ENCODE peak calls at places on chromosomes 3 and 15, in six cellular contexts. One of them, this sample, is unnamed.

GRCh38 chr15:48712546-48712945 is 67.0 kb upstream of the FBN1 start:
- DNase-seq in neural progenitor cell: no peak
- DNase-seq in transverse colon: no peak
- DNase-seq in psoas muscle: no peak
- DNase-seq in Peyer's patch: no peak
- DNase-seq in heart left ventricle: no peak
- DNase-seq in this sample: no peak

GRCh38 chr3:37320276-37320675 is 145.9 kb upstream of the LRRFIP2 start:
- DNase-seq in neural progenitor cell: no peak
- DNase-seq in transverse colon: no peak
- DNase-seq in psoas muscle: no peak
- DNase-seq in Peyer's patch: no peak
- DNase-seq in heart left ventricle: no peak
- DNase-seq in this sample: no peak

GRCh38 chr3:57998366-57999283 is 9.6 kb upstream of the FLNB start:
- DNase-seq in neural progenitor cell: no peak
- DNase-seq in transverse colon: peak; percentile 50
- DNase-seq in psoas muscle: no peak
- DNase-seq in Peyer's patch: peak; percentile 75
- DNase-seq in heart left ventricle: no peak
- DNase-seq in this sample: no peak

GRCh38 chr15:51227967-51228783 is 110.2 kb downstream of the CYP19A1 start:
- DNase-seq in neural progenitor cell: no peak
- DNase-seq in transverse colon: no peak
- DNase-seq in psoas muscle: no peak
- DNase-seq in Peyer's patch: no peak
- DNase-seq in heart left ventricle: peak; percentile 36
- DNase-seq in this sample: no peak

GRCh38 chr15:38669160-38669505 is 104.5 kb upstream of the RASGRP1 start:
- DNase-seq in neural progenitor cell: no peak
- DNase-seq in transverse colon: no peak
- DNase-seq in psoas muscle: no peak
- DNase-seq in Peyer's patch: no peak
- DNase-seq in heart left ventricle: no peak
- DNase-seq in this sample: no peak

GRCh38 chr3:30343861-30344260 is 262.5 kb upstream of the TGFBR2 start:
- DNase-seq in neural progenitor cell: no peak
- DNase-seq in transverse colon: no peak
- DNase-seq in psoas muscle: no peak
- DNase-seq in Peyer's patch: no peak
- DNase-seq in heart left ventricle: no peak
- DNase-seq in this sample: no peak

GRCh38 chr15:52789601-52790165 is 453 bp downstream of the ONECUT1 start:
- DNase-seq in neural progenitor cell: peak; percentile 64
- DNase-seq in transverse colon: no peak
- DNase-seq in psoas muscle: no peak
- DNase-seq in Peyer's patch: no peak
- DNase-seq in heart left ventricle: no peak
- DNase-seq in this sample: no peak

GRCh38 chr15:96348112-96349027 is 17.9 kb downstream of the NR2F2 start:
- DNase-seq in neural progenitor cell: peak; percentile 47
- DNase-seq in transverse colon: no peak
- DNase-seq in psoas muscle: no peak
- DNase-seq in Peyer's patch: peak; percentile 35
- DNase-seq in heart left ventricle: no peak
- DNase-seq in this sample: no peak

GRCh38 chr3:111591555-111591954 is 3.6 kb downstream of the ZBED2 start:
- DNase-seq in neural progenitor cell: no peak
- DNase-seq in transverse colon: no peak
- DNase-seq in psoas muscle: no peak
- DNase-seq in Peyer's patch: no peak
- DNase-seq in heart left ventricle: no peak
- DNase-seq in this sample: no peak

GRCh38 chr3:118641608-118642007 is 393.0 kb downstream of the IGSF11 start:
- DNase-seq in neural progenitor cell: peak; percentile 77
- DNase-seq in transverse colon: no peak
- DNase-seq in psoas muscle: no peak
- DNase-seq in Peyer's patch: no peak
- DNase-seq in heart left ventricle: no peak
- DNase-seq in this sample: no peak

GRCh38 chr15:62958944-62959343 is 83.6 kb upstream of the TPM1 start:
- DNase-seq in neural progenitor cell: no peak
- DNase-seq in transverse colon: no peak
- DNase-seq in psoas muscle: no peak
- DNase-seq in Peyer's patch: no peak
- DNase-seq in heart left ventricle: no peak
- DNase-seq in this sample: no peak

GRCh38 chr3:33746412-33747116 is 28.5 kb upstream of the CLASP2 start:
- DNase-seq in neural progenitor cell: no peak
- DNase-seq in transverse colon: peak; percentile 34
- DNase-seq in psoas muscle: no peak
- DNase-seq in Peyer's patch: no peak
- DNase-seq in heart left ventricle: no peak
- DNase-seq in this sample: no peak

GRCh38 chr3:65677486-65677885 is 361.2 kb downstream of the MAGI1 start:
- DNase-seq in neural progenitor cell: no peak
- DNase-seq in transverse colon: no peak
- DNase-seq in psoas muscle: no peak
- DNase-seq in Peyer's patch: no peak
- DNase-seq in heart left ventricle: no peak
- DNase-seq in this sample: no peak

GRCh38 chr15:41544650-41545015 is 576 bp upstream of the RPAP1 start:
- DNase-seq in neural progenitor cell: no peak
- DNase-seq in transverse colon: peak; percentile 31
- DNase-seq in psoas muscle: peak; percentile 75
- DNase-seq in Peyer's patch: peak; percentile 53
- DNase-seq in heart left ventricle: no peak
- DNase-seq in this sample: no peak

GRCh38 chr3:115077501-115078250 is 69.4 kb downstream of the ZBTB20 start:
- DNase-seq in neural progenitor cell: no peak
- DNase-seq in transverse colon: no peak
- DNase-seq in psoas muscle: no peak
- DNase-seq in Peyer's patch: no peak
- DNase-seq in heart left ventricle: no peak
- DNase-seq in this sample: no peak

GRCh38 chr3:46926039-46926438 is 48.5 kb downstream of the PTH1R start:
- DNase-seq in neural progenitor cell: no peak
- DNase-seq in transverse colon: peak; percentile 9
- DNase-seq in psoas muscle: peak; percentile 94
- DNase-seq in Peyer's patch: peak; percentile 57
- DNase-seq in heart left ventricle: no peak
- DNase-seq in this sample: no peak

GRCh38 chr3:63809607-63810006 is 9.5 kb upstream of the C3orf49 start:
- DNase-seq in neural progenitor cell: no peak
- DNase-seq in transverse colon: no peak
- DNase-seq in psoas muscle: no peak
- DNase-seq in Peyer's patch: peak; percentile 64
- DNase-seq in heart left ventricle: no peak
- DNase-seq in this sample: no peak

DNA sequence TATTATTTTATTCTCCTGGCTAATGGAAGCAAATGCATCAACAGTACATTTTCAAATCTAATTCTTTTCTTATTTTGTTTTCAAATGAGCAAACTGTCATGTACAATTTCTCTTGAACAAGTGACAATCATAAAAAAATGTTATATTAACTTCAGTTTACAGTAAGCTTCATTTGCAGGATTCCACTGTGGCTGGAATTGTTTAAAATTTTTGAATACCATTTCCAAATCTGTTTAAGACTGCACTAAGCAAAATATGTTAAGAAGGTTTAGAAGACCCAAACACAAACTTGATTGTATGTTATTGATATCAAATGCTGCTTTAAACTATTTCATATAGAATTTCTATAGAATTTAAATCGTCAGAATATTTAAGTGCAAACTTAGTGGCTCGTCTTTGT is 92.8 kb downstream of the ZNF280D start:
- DNase-seq in neural progenitor cell: no peak
- DNase-seq in transverse colon: no peak
- DNase-seq in psoas muscle: no peak
- DNase-seq in Peyer's patch: no peak
- DNase-seq in heart left ventricle: no peak
- DNase-seq in this sample: no peak
- H3K27ac ChIP-seq in neural progenitor cell: no peak overlapping the region
- H3K27ac ChIP-seq in transverse colon: no peak overlapping the region
- H3K27ac ChIP-seq in psoas muscle: no peak overlapping the region
- H3K27ac ChIP-seq in Peyer's patch: no peak overlapping the region
- H3K27ac ChIP-seq in heart left ventricle: no peak overlapping the region
- H3K27ac ChIP-seq in this sample: no peak overlapping the region

GRCh38 chr3:73768594-73769308 is 144.0 kb upstream of the PDZRN3 start:
- DNase-seq in neural progenitor cell: no peak
- DNase-seq in transverse colon: no peak
- DNase-seq in psoas muscle: no peak
- DNase-seq in Peyer's patch: no peak
- DNase-seq in heart left ventricle: no peak
- DNase-seq in this sample: no peak
- TF ChIP-seq CTCF in neural progenitor cell: no peak
- TF ChIP-seq CTCF in transverse colon: no peak
- TF ChIP-seq CTCF in psoas muscle: no peak
- TF ChIP-seq CTCF in Peyer's patch: no peak
- TF ChIP-seq CTCF in heart left ventricle: no peak
- TF ChIP-seq CTCF in this sample: no peak

GRCh38 chr15:67973846-67974245 is 80.3 kb upstream of the PIAS1 start:
- DNase-seq in neural progenitor cell: no peak
- DNase-seq in transverse colon: no peak
- DNase-seq in psoas muscle: no peak
- DNase-seq in Peyer's patch: no peak
- DNase-seq in heart left ventricle: no peak
- DNase-seq in this sample: no peak
- H3K27ac ChIP-seq in neural progenitor cell: no peak overlapping the region
- H3K27ac ChIP-seq in transverse colon: no peak overlapping the region
- H3K27ac ChIP-seq in psoas muscle: no peak overlapping the region
- H3K27ac ChIP-seq in Peyer's patch: no peak overlapping the region
- H3K27ac ChIP-seq in heart left ventricle: no peak overlapping the region
- H3K27ac ChIP-seq in this sample: no peak overlapping the region

DNA sequence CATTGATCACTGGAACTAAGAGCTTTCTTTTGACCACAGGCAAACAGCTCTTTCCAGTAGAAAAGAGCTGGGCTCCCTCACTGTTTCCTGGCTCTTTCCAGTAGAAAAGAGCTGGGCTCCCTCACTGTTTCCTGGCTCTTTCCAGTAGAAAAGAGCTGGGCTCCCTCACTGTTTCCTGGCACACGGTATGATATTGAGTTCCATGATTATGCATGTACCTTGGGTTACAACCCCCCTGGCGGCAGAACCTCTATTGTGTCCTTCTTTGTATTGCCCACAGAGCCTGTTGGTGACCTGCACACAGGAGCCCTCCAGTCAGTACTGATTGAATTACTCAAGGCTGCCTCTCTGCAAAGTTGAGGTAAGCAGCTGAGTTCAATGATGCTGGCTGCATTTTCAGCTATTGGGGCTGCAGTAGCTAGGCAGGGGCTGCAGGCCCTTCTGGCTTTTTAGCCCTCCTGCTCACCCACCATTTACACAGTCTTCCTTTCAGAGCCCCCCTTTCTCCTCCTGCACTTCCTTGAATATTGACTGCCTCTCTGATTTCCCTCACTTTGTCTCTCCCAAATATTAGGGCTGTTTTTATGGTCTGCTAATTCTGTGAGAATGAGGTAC is 10.2 kb downstream of the ACKR2 start:
- DNase-seq in neural progenitor cell: peak; percentile 48
- DNase-seq in transverse colon: peak; percentile 59
- DNase-seq in psoas muscle: no peak
- DNase-seq in Peyer's patch: no peak
- DNase-seq in heart left ventricle: no peak
- DNase-seq in this sample: no peak
- TF ChIP-seq CTCF in neural progenitor cell: no peak
- TF ChIP-seq CTCF in transverse colon: no peak
- TF ChIP-seq CTCF in psoas muscle: no peak
- TF ChIP-seq CTCF in Peyer's patch: no peak
- TF ChIP-seq CTCF in heart left ventricle: no peak
- TF ChIP-seq CTCF in this sample: no peak

GRCh38 chr3:13256845-13257244 is 163.3 kb downstream of the NUP210 start:
- DNase-seq in neural progenitor cell: no peak
- DNase-seq in transverse colon: no peak
- DNase-seq in psoas muscle: no peak
- DNase-seq in Peyer's patch: no peak
- DNase-seq in heart left ventricle: no peak
- DNase-seq in this sample: no peak
- H3K27ac ChIP-seq in neural progenitor cell: no peak overlapping the region
- H3K27ac ChIP-seq in transverse colon: no peak overlapping the region
- H3K27ac ChIP-seq in psoas muscle: no peak overlapping the region
- H3K27ac ChIP-seq in Peyer's patch: no peak overlapping the region
- H3K27ac ChIP-seq in heart left ventricle: no peak overlapping the region
- H3K27ac ChIP-seq in this sample: no peak overlapping the region

DNA sequence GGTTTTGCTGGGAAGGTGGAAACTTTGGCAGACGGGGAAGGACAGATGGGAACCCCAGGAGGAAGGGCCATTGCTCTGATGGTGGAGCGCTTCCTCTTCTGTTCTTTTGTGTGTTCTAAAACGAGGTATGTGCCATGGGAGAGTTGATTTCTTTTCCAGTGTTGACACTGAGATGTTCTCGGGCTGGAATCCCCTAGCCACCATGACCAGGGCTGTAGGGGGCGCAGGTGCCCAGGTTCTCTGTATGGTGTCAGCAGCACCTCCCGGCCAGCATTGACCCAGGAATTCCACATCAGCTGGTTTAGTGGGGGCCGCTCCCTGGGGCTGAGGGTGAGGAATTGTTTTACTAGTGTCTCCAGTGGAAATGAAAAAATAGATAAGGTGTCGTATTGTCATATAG is 34.3 kb upstream of the ACAD9 start:
- DNase-seq in neural progenitor cell: peak; percentile 47
- DNase-seq in transverse colon: no peak
- DNase-seq in psoas muscle: no peak
- DNase-seq in Peyer's patch: no peak
- DNase-seq in heart left ventricle: no peak
- DNase-seq in this sample: no peak
- TF ChIP-seq CTCF in neural progenitor cell: peak; percentile 51
- TF ChIP-seq CTCF in transverse colon: no peak
- TF ChIP-seq CTCF in psoas muscle: no peak
- TF ChIP-seq CTCF in Peyer's patch: no peak
- TF ChIP-seq CTCF in heart left ventricle: no peak
- TF ChIP-seq CTCF in this sample: no peak

GRCh38 chr3:196966526-196967401 is 1.9 kb downstream of the PIGZ start:
- DNase-seq in neural progenitor cell: peak; percentile 43
- DNase-seq in transverse colon: no peak
- DNase-seq in psoas muscle: no peak
- DNase-seq in Peyer's patch: peak; percentile 43
- DNase-seq in heart left ventricle: no peak
- DNase-seq in this sample: no peak

GRCh38 chr3:196968233-196969000 is at the start of gene PIGZ:
- DNase-seq in neural progenitor cell: peak; percentile 78
- DNase-seq in transverse colon: peak; percentile 64
- DNase-seq in psoas muscle: peak; percentile 71
- DNase-seq in Peyer's patch: peak; percentile 64
- DNase-seq in heart left ventricle: peak; percentile 54
- DNase-seq in this sample: peak; percentile 27

GRCh38 chr3:196965804-196966173 is 2.8 kb downstream of the PIGZ start:
- DNase-seq in neural progenitor cell: no peak
- DNase-seq in transverse colon: no peak
- DNase-seq in psoas muscle: no peak
- DNase-seq in Peyer's patch: peak; percentile 24
- DNase-seq in heart left ventricle: no peak
- DNase-seq in this sample: no peak

GRCh38 chr3:196969001-196969659 is 497 bp upstream of the PIGZ start:
- DNase-seq in neural progenitor cell: peak; percentile 54
- DNase-seq in transverse colon: peak; percentile 43
- DNase-seq in psoas muscle: peak; percentile 67
- DNase-seq in Peyer's patch: peak; percentile 65
- DNase-seq in heart left ventricle: no peak
- DNase-seq in this sample: no peak

GRCh38 chr3:196967412-196968232 is 1.0 kb downstream of the PIGZ start:
- DNase-seq in neural progenitor cell: peak; percentile 7
- DNase-seq in transverse colon: no peak
- DNase-seq in psoas muscle: no peak
- DNase-seq in Peyer's patch: peak; percentile 42
- DNase-seq in heart left ventricle: no peak
- DNase-seq in this sample: no peak
- H3K27ac ChIP-seq in neural progenitor cell: no peak overlapping the region
- H3K27ac ChIP-seq in transverse colon: peak overlapping the region; percentile 87
- H3K27ac ChIP-seq in psoas muscle: peak overlapping the region; percentile 81
- H3K27ac ChIP-seq in Peyer's patch: no peak overlapping the region
- H3K27ac ChIP-seq in heart left ventricle: no peak overlapping the region
- H3K27ac ChIP-seq in this sample: no peak overlapping the region

GRCh38 chr3:60431599-60431958 is 819.7 kb downstream of the FHIT start:
- DNase-seq in neural progenitor cell: peak; percentile 32
- DNase-seq in transverse colon: no peak
- DNase-seq in psoas muscle: no peak
- DNase-seq in Peyer's patch: no peak
- DNase-seq in heart left ventricle: no peak
- DNase-seq in this sample: no peak
- TF ChIP-seq CTCF in neural progenitor cell: peak; percentile 31
- TF ChIP-seq CTCF in transverse colon: no peak
- TF ChIP-seq CTCF in psoas muscle: no peak
- TF ChIP-seq CTCF in Peyer's patch: no peak
- TF ChIP-seq CTCF in heart left ventricle: no peak
- TF ChIP-seq CTCF in this sample: no peak